ENCODE peak calls at places on chromosome 21, in six cellular contexts. D, C, M, B, Q and E are unnamed samples.

GRCh38 chr21:40153351-40153750 is 286.1 kb downstream of the PCP4 start:
- DNase-seq in D (no peak), C (no peak), M (no peak), B (no peak), Q (no peak), E (no peak)

GRCh38 chr21:36229181-36229580 is 72.6 kb downstream of the DOP1B start:
- DNase-seq in D (no peak), C (no peak), M (no peak), B (no peak), Q (no peak), E (no peak)

GRCh38 chr21:45886610-45887026 is 95.0 kb upstream of the COL6A1 start:
- DNase-seq in D (no peak), C (no peak), M (no peak), B (no peak), Q (no peak), E (no peak)

GRCh38 chr21:32207096-32207716 is 71.6 kb downstream of the MIS18A start:
- DNase-seq in D (no peak), C (no peak), M (no peak), B (no peak), Q (peak), E (no peak)

GRCh38 chr21:45459171-45460010 is 54.4 kb downstream of the COL18A1 start:
- DNase-seq in D (no peak), C (no peak), M (no peak), B (no peak), Q (no peak), E (no peak)

GRCh38 chr21:39637197-39637970 is 24.6 kb downstream of the B3GALT5 start:
- DNase-seq in D (no peak), C (no peak), M (no peak), B (no peak), Q (peak), E (no peak)

GRCh38 chr21:31509108-31510017 is 150.1 kb upstream of the SOD1 start:
- DNase-seq in D (peak), C (peak), M (peak), B (peak), Q (no peak), E (peak)

GRCh38 chr21:29656504-29657227 is 283.1 kb downstream of the GRIK1 start:
- DNase-seq in D (peak), C (no peak), M (no peak), B (no peak), Q (no peak), E (peak)

GRCh38 chr21:29499734-29500343 is 201.1 kb downstream of the BACH1 start:
- DNase-seq in D (peak), C (no peak), M (no peak), B (peak), Q (no peak), E (peak)

GRCh38 chr21:19913995-19914394 is 1084.2 kb upstream of the NCAM2 start:
- DNase-seq in D (no peak), C (no peak), M (no peak), B (no peak), Q (no peak), E (no peak)

GRCh38 chr21:37263827-37264226 is 3.3 kb downstream of the VPS26C start:
- DNase-seq in D (no peak), C (no peak), M (no peak), B (no peak), Q (no peak), E (no peak)

GRCh38 chr21:14866859-14867560 is 197.8 kb downstream of the NRIP1 start:
- DNase-seq in D (no peak), C (no peak), M (no peak), B (no peak), Q (no peak), E (no peak)

GRCh38 chr21:42309753-42310213 is 5.4 kb downstream of the TFF3 start:
- DNase-seq in D (peak), C (no peak), M (no peak), B (peak), Q (peak), E (peak)
- H3K4me3 ChIP-seq in D (no peak), C (no peak), M (peak), B (no peak), Q (no peak), E (no peak)

DNA sequence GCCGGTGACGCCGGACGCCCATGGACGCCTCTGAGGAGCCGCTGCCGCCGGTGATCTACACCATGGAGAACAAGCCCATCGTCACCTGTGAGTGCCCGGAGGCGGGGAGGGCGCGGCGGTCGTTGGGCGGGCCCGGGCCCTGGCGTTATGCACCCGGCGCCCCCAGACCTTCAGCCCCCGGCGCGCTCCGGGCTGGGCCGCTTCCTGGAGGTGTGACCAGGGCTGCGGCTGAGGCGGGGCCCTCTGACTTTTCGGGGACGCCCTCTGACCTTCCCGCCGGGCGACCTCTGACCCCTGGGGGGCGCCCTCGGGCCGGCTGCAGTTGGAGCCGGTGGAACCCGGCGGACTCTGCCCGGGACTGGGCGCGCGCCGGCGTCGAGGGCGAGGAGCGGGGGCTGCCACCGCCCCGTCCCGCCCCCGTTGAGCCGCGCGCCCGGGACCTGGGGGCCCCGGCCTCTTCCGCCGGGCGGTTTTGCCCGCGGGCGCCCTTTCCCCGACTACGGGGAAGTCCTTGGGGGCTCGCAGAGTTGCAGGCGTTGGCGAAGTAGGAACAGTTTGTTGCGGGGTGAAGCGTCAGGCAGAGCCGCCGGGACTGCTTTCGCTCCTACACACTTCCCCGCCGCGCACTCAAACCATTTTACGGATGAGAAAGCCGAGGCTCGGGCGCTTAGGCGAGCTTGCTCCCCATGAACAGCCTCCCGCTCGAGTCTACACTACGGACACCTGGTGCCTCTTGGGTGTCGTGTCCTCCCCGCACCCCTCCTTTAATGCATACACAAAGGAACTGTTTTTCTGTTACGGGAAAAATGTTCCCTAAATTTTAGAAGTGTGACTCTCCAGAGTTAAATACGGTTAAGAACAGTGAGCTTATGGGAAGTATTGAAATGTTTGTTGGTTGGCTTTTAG is 618 bp downstream of the TRAPPC10 start:
- DNase-seq in D (peak), C (peak), M (no peak), B (no peak), Q (peak), E (peak)
- TF ChIP-seq CTCF in D (no peak), C (peak), M (no peak), B (no peak), Q (no peak), E (peak)

GRCh38 chr21:33936221-33937038 is 20.8 kb upstream of the ATP5PO start:
- DNase-seq in D (peak), C (no peak), M (no peak), B (no peak), Q (no peak), E (no peak)

GRCh38 chr21:33931799-33932390 is 16.3 kb upstream of the ATP5PO start:
- DNase-seq in D (no peak), C (no peak), M (no peak), B (no peak), Q (no peak), E (no peak)

GRCh38 chr21:33937931-33938339 is 22.3 kb upstream of the ATP5PO start:
- DNase-seq in D (no peak), C (no peak), M (no peak), B (no peak), Q (no peak), E (peak)

GRCh38 chr21:33937146-33937545 is 21.5 kb upstream of the ATP5PO start:
- DNase-seq in D (no peak), C (no peak), M (no peak), B (no peak), Q (no peak), E (no peak)

DNA sequence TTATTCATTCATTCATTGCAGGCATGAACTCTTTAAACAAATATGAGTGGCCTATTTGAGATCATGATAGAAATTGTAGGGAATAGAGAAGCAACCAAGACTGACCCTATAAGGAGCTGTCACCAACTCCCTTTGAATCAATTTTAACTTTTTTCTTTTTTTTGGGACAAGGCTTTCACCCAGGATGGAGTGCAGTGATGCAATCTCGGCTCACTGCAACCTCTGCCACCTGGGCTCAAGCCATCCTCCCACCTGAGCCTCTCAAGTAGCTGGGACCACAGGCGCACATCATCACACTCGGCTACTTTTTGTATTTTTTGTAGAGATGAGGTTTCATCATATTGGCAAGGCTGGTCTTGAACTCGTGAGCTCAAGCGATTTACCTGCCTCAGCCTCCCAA is 17.1 kb upstream of the ATP5PO start:
- DNase-seq in D (no peak), C (no peak), M (no peak), B (no peak), Q (no peak), E (no peak)
- H3K4me3 ChIP-seq in D (no peak), C (no peak), M (peak), B (no peak), Q (no peak), E (no peak)

DNA sequence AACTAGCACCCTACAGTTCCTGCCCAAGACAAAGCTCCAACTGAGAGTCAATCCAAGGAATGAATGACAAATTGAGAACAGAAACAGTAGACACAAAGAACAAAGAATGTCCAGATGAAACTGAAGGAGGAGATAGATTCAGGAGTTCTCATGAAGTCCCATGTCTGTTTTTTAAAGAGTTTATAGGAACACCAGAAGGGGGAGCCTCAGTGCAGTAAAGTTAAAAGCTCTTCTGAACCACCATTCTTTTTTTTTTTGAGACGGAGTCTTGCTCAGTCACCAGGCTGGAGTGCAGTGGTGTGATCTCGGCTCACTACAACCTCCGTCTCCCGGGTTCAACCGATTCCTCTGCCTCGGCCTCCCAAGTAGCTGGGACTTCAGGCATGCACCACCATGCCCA is 323.6 kb downstream of the MRPL39 start:
- DNase-seq in D (peak), C (no peak), M (no peak), B (no peak), Q (no peak), E (peak)
- TF ChIP-seq CTCF in D (peak), C (peak), M (no peak), B (no peak), Q (peak), E (peak)

DNA sequence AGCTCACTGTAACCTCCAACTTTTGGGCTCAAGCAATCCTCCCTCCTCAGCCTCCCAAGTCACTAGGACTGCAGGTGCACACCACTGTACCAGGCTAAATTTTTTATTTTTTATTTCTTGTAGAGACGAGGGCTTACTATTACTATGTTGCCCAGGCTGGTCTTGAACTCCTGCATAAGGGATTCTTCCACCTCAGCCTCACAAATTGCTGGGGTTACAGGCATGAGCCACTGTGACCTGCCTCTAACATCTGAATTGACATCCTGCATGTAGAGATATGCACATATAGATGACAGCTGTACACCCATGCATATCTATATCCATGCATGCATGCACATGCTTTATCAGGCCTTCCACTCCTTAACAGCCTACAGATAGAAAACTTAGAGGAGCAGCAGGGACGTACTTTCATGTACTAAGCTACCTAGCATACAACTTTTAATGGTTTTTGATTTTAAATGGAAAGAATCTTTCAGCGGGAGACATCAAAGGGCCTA is 740.9 kb upstream of the TPTE start:
- DNase-seq in D (no peak), C (no peak), M (no peak), B (no peak), Q (no peak), E (no peak)
- H3K4me3 ChIP-seq in D (no peak), C (no peak), M (no peak), B (no peak), Q (no peak), E (no peak)

GRCh38 chr21:38402291-38402690 is 96.0 kb downstream of the ERG start:
- DNase-seq in D (no peak), C (no peak), M (no peak), B (no peak), Q (no peak), E (no peak)

GRCh38 chr21:38401527-38401926 is 96.8 kb downstream of the ERG start:
- DNase-seq in D (no peak), C (no peak), M (no peak), B (no peak), Q (no peak), E (no peak)

GRCh38 chr21:38400195-38400695 is 98.0 kb downstream of the ERG start:
- DNase-seq in D (no peak), C (no peak), M (no peak), B (no peak), Q (no peak), E (no peak)

GRCh38 chr21:38402795-38403194 is 95.5 kb downstream of the ERG start:
- DNase-seq in D (no peak), C (no peak), M (no peak), B (no peak), Q (no peak), E (no peak)

DNA sequence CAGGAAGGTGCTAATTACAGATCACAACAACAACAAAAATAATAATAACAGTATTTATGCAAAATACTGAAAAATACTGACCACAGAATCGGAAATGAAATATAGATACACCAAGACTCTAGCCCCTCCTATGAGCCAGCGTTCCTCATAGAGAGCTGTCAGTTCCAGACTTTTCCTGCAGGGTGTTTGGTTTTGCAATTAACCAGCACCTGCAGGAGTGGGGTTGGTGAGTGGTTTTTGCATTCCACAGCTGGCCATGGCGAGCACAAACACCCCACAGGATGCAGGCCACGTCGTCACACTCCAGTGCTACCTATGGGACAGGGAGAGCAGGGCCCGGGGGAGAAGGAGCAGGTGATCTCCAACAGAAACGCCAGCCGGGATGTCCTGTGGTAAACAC is 94.1 kb downstream of the ERG start:
- DNase-seq in D (no peak), C (no peak), M (no peak), B (no peak), Q (no peak), E (no peak)
- TF ChIP-seq CTCF in D (no peak), C (no peak), M (no peak), B (no peak), Q (no peak), E (no peak)

DNA sequence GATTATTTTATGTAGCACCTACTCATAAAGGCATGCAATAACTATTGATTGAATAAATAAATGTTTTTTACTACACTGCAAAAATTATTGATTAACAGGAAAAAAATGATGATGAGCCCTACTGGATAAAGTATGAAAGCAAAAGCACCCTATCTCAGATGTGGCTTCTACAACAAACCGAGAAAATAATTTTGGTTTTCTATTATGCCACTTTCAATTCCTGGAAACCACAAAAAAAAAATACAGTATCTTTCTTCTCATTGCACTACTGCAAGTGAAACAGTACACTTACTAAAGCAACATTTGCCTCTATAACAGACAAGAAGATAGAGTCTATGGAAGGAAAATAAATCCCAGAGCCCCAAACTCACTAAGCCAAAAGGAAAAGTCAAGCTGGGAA is 1882.4 kb downstream of the NCAM2 start:
- DNase-seq in D (no peak), C (no peak), M (no peak), B (no peak), Q (no peak), E (no peak)
- H3K4me3 ChIP-seq in D (no peak), C (no peak), M (no peak), B (no peak), Q (no peak), E (no peak)